ENCODE peak calls at places on chromosome 10, in five cellular contexts. O is K562, F is neuronal stem cell, L is hepatocyte, D is heart right ventricle. M is an unnamed sample.

GRCh38 chr10:775245-776075 is 86.0 kb upstream of the DIP2C start:
- DNase-seq in O (no peak), F (no peak), L (no peak), D (no peak), M (peak; percentile 21)

GRCh38 chr10:117788911-117789310 is 246.4 kb downstream of the EMX2 start:
- DNase-seq in O (no peak), F (no peak), L (no peak), D (no peak), M (no peak)

GRCh38 chr10:14659626-14660196 is 115.0 kb downstream of the FAM107B start:
- DNase-seq in O (no peak), F (no peak), L (no peak), D (no peak), M (peak; percentile 42)

GRCh38 chr10:116809528-116810500 is 39.5 kb upstream of the ENO4 start:
- DNase-seq in O (peak; percentile 53), F (no peak), L (peak; percentile 42), D (peak; percentile 20), M (peak; percentile 19)

GRCh38 chr10:23046032-23046431 is 49.3 kb upstream of the MSRB2 start:
- DNase-seq in O (no peak), F (no peak), L (no peak), D (no peak), M (no peak)

GRCh38 chr10:70596860-70597809 is 5.4 kb downstream of the PRF1 start:
- DNase-seq in O (peak; percentile 41), F (no peak), L (no peak), D (no peak), M (peak; percentile 34)

GRCh38 chr10:77566914-77567566 is 70.6 kb downstream of the KCNMA1 start:
- DNase-seq in O (no peak), F (no peak), L (no peak), D (no peak), M (no peak)

GRCh38 chr10:96673318-96674099 is 46.8 kb downstream of the PIK3AP1 start:
- DNase-seq in O (no peak), F (no peak), L (peak; percentile 44), D (no peak), M (peak; percentile 17)

GRCh38 chr10:118594392-118595063 is 920 bp downstream of the PRLHR start:
- DNase-seq in O (peak; percentile 21), F (peak; percentile 92), L (peak; percentile 81), D (peak; percentile 26), M (peak; percentile 92)

GRCh38 chr10:27240891-27241639 is 468 bp upstream of the ACBD5 start:
- DNase-seq in O (no peak), F (peak; percentile 47), L (peak; percentile 32), D (no peak), M (no peak)

GRCh38 chr10:103790580-103790979 is 64.8 kb downstream of the SH3PXD2A start:
- DNase-seq in O (no peak), F (no peak), L (no peak), D (no peak), M (no peak)

GRCh38 chr10:84214612-84215235 is 10.6 kb downstream of the LRIT2 start:
- DNase-seq in O (peak; percentile 69), F (no peak), L (no peak), D (no peak), M (peak; percentile 6)

GRCh38 chr10:36779238-36779846 is 346.1 kb upstream of the ANKRD30A start:
- DNase-seq in O (peak; percentile 10), F (peak; percentile 71), L (peak; percentile 71), D (no peak), M (peak; percentile 84)

GRCh38 chr10:77530011-77530410 is 107.6 kb downstream of the KCNMA1 start:
- DNase-seq in O (no peak), F (no peak), L (no peak), D (no peak), M (no peak)

GRCh38 chr10:124242791-124243190 is 149.4 kb upstream of the CHST15 start:
- DNase-seq in O (no peak), F (no peak), L (no peak), D (no peak), M (no peak)

GRCh38 chr10:125023862-125024495 is 82.1 kb downstream of the ZRANB1 start:
- DNase-seq in O (no peak), F (no peak), L (no peak), D (peak; percentile 76), M (no peak)

GRCh38 chr10:83753490-83753889 is 385.8 kb upstream of the GHITM start:
- DNase-seq in O (no peak), F (no peak), L (no peak), D (no peak), M (no peak)

GRCh38 chr10:73801253-73801590 is 10.2 kb downstream of the NDST2 start:
- DNase-seq in O (no peak), F (no peak), L (no peak), D (no peak), M (no peak)

GRCh38 chr10:85862771-85863170 is 503.8 kb downstream of the GRID1 start:
- DNase-seq in O (no peak), F (no peak), L (peak; percentile 31), D (no peak), M (no peak)

GRCh38 chr10:130416334-130416950 is 280.3 kb downstream of the GLRX3 start:
- DNase-seq in O (no peak), F (no peak), L (no peak), D (no peak), M (no peak)

GRCh38 chr10:76887223-76888010 is 750.2 kb downstream of the KCNMA1 start:
- DNase-seq in O (no peak), F (no peak), L (no peak), D (no peak), M (no peak)

GRCh38 chr10:78176320-78177012 is 142.8 kb downstream of the RPS24 start:
- DNase-seq in O (no peak), F (peak; percentile 8), L (no peak), D (no peak), M (no peak)

GRCh38 chr10:124491105-124491504 is 29.5 kb downstream of the LHPP start:
- DNase-seq in O (no peak), F (no peak), L (no peak), D (no peak), M (no peak)

GRCh38 chr10:131126321-131127121 is 185.0 kb downstream of the TCERG1L start:
- DNase-seq in O (no peak), F (no peak), L (no peak), D (no peak), M (no peak)

GRCh38 chr10:22702348-22702747 is 12.0 kb downstream of the PIP4K2A start:
- DNase-seq in O (no peak), F (no peak), L (peak; percentile 24), D (no peak), M (no peak)

GRCh38 chr10:4767033-4767814 is 58.8 kb upstream of the AKR1E2 start:
- DNase-seq in O (no peak), F (peak; percentile 11), L (peak; percentile 50), D (no peak), M (peak; percentile 69)

GRCh38 chr10:4763513-4763912 is 62.5 kb upstream of the AKR1E2 start:
- DNase-seq in O (no peak), F (no peak), L (no peak), D (no peak), M (no peak)

GRCh38 chr10:4765428-4765827 is 60.6 kb upstream of the AKR1E2 start:
- DNase-seq in O (no peak), F (no peak), L (no peak), D (no peak), M (no peak)

GRCh38 chr10:4766449-4766848 is 59.6 kb upstream of the AKR1E2 start:
- DNase-seq in O (no peak), F (no peak), L (no peak), D (no peak), M (peak; percentile 38)

DNA sequence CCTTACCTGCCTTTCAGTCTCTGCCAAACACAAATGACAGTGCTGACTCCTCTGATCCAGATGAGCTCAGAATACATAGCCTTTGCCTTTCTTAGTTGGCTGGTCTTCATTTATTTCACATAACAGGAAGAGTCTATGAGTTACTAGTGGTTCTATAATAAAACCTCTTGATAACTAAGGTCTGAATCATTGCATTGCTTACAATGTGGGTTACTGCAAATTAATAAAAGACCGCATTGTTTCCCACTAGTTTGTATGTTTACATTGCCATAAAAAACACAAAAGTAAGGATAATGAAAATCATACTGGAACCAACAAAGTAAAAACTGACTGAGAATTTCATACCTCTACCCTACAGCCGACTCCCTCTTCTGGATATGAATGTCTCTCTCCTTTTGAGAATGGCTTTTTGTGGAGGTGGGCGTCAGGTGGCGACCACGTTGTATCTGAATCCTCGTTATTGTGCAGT is 62.0 kb upstream of the AKR1E2 start:
- DNase-seq in O (no peak), F (no peak), L (no peak), D (no peak), M (no peak)
- H3K27me3 ChIP-seq in O (peaks cover 6% of the 10 kb centered on the region), F (no peaks in the 10 kb centered on the region), L (no peaks in the 10 kb centered on the region), D (no peaks in the 10 kb centered on the region), M (peaks cover 5% of the 10 kb centered on the region)

DNA sequence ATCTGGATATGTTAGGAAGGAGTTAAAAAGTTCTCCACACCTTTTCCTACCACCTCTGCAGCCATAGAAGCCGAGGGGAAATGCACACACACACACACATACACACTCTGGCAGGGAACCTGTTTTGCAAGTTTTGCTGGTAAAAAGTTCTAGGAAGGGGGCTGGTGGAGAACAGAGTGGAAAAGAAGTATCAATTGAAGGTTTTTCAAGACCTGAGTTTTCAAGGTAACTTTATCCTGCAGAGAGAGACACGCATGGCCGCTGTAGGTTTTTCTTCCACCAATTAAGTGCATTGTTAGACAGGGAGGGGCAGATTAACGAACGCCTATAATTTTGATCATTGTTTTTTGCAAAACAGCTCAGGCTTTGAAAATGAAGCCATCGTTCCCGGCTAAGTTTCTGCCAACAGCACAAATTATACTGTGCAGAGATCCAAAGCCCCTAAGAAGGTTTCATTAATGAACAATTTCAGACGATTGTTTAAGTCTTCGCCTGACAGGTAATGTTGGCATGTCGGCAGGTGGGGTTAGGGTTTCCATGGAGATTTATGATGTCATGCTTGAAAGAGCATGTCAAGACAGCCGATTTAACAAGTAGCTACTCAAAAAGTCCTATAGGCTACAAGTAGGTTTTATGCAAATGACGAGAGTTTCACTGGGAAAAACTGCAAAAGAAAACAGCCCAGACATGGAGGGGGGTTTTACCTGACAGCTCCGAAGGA is 29.7 kb downstream of the KIAA1217 start:
- DNase-seq in O (no peak), F (no peak), L (peak; percentile 65), D (no peak), M (no peak)
- H3K4me3 ChIP-seq in O (no peak overlapping the region), F (no peak overlapping the region), L (peak overlapping the region; percentile 11), D (no peak overlapping the region), M (no peak overlapping the region)

DNA sequence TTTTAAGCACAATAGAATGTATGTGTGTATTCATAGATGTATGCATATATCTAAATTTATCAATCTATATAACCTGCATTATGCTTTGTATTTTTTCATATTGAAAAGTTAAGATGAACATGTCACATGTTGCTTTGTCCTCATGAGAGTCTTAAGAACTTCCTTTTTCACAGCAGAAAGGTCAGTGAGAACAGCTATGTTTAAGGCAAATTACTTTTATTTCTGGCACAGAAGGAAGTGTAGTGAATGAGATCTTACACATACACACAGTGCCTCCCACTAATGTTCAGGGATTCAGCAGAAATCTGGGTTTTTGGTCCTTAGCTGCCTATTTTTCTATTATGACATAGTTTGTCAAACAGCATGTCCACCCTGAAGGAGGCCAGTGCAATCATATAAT is 134.8 kb downstream of the TMEM26 start:
- DNase-seq in O (no peak), F (no peak), L (no peak), D (no peak), M (no peak)
- H3K9me3 ChIP-seq in O (no peaks in the 10 kb centered on the region), F (no peaks in the 10 kb centered on the region), L (no peaks in the 10 kb centered on the region), D (no peaks in the 10 kb centered on the region), M (no peaks in the 10 kb centered on the region)

DNA sequence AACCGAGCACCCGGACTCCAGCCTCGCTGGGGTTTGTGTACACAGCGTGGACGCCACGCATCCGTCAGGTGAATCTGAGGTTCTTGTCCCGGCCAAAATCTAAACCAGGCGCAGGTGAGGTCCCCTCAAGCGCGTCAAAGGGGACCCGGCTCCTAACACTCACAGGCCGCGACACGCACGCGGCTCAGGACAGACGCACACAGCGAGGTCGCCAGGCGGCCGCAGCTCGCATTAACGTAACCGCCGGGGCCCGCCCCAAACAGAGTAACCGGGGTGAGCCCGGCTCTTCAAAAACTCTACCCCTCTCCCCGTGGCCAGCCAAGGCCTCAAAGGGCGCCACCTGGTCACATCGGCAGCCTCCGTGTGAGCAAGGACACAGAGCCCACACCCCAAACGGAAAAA is 10.7 kb upstream of the NKX2-3 start:
- DNase-seq in O (no peak), F (no peak), L (no peak), D (no peak), M (no peak)
- H3K27me3 ChIP-seq in O (peaks cover 9% of the 10 kb centered on the region), F (peaks cover 98% of the 10 kb centered on the region), L (peaks cover 99% of the 10 kb centered on the region), D (peaks cover 85% of the 10 kb centered on the region), M (peaks cover 88% of the 10 kb centered on the region)

M was measured in cardiac muscle cell.